ENCODE peak calls at places on chromosomes 3 and 15, in five cellular contexts. One of them, this sample, is unnamed.

GRCh38 chr3:28115316-28115715 is 126.1 kb upstream of the CMC1 start:
- DNase-seq in aorta: no peak
- DNase-seq in esophagus muscularis mucosa: no peak
- DNase-seq in PC-9: no peak
- DNase-seq in OCI-LY7: no peak
- DNase-seq in this sample: no peak

GRCh38 chr3:42209917-42210316 is 56.1 kb downstream of the CCK start:
- DNase-seq in esophagus muscularis mucosa: no peak
- DNase-seq in OCI-LY7: no peak
- DNase-seq in PC-9: no peak
- DNase-seq in aorta: no peak
- DNase-seq in this sample: no peak

GRCh38 chr3:43062040-43062555 is 43.8 kb downstream of the POMGNT2 start:
- DNase-seq in OCI-LY7: no peak
- DNase-seq in esophagus muscularis mucosa: peak; percentile 68
- DNase-seq in aorta: no peak
- DNase-seq in PC-9: no peak
- DNase-seq in this sample: no peak

GRCh38 chr3:133040696-133041523 is 2.7 kb downstream of the TMEM108 start:
- DNase-seq in PC-9: peak; percentile 61
- DNase-seq in aorta: peak; percentile 74
- DNase-seq in esophagus muscularis mucosa: no peak
- DNase-seq in OCI-LY7: peak; percentile 62
- DNase-seq in this sample: peak; percentile 68

GRCh38 chr3:117814975-117815374 is 1105.4 kb downstream of the TUSC7 start:
- DNase-seq in OCI-LY7: no peak
- DNase-seq in PC-9: no peak
- DNase-seq in esophagus muscularis mucosa: no peak
- DNase-seq in aorta: no peak
- DNase-seq in this sample: no peak

GRCh38 chr3:58899159-58899952 is 150.5 kb downstream of the CFAP20DC start:
- DNase-seq in aorta: no peak
- DNase-seq in OCI-LY7: no peak
- DNase-seq in esophagus muscularis mucosa: no peak
- DNase-seq in PC-9: peak; percentile 1
- DNase-seq in this sample: peak; percentile 64

GRCh38 chr3:193574488-193575072 is 18.4 kb upstream of the OPA1 start:
- DNase-seq in aorta: no peak
- DNase-seq in esophagus muscularis mucosa: peak; percentile 50
- DNase-seq in PC-9: no peak
- DNase-seq in OCI-LY7: no peak
- DNase-seq in this sample: no peak

GRCh38 chr3:107216711-107217110 is 160.5 kb upstream of the CCDC54 start:
- DNase-seq in aorta: peak; percentile 55
- DNase-seq in esophagus muscularis mucosa: no peak
- DNase-seq in PC-9: peak; percentile 57
- DNase-seq in OCI-LY7: no peak
- DNase-seq in this sample: no peak

GRCh38 chr3:52132930-52133329 is 21.3 kb downstream of the POC1A start:
- DNase-seq in OCI-LY7: no peak
- DNase-seq in aorta: no peak
- DNase-seq in PC-9: no peak
- DNase-seq in esophagus muscularis mucosa: no peak
- DNase-seq in this sample: no peak

GRCh38 chr15:47184003-47184404 is 533.3 kb upstream of the SEMA6D start:
- DNase-seq in esophagus muscularis mucosa: no peak
- DNase-seq in OCI-LY7: no peak
- DNase-seq in aorta: peak; percentile 61
- DNase-seq in PC-9: no peak
- DNase-seq in this sample: peak; percentile 64

GRCh38 chr3:58626841-58627579 is 39.6 kb downstream of the FAM3D start:
- DNase-seq in esophagus muscularis mucosa: no peak
- DNase-seq in OCI-LY7: no peak
- DNase-seq in PC-9: no peak
- DNase-seq in aorta: no peak
- DNase-seq in this sample: no peak

GRCh38 chr3:52831500-52832301 is 1.2 kb upstream of the ITIH4 start:
- DNase-seq in PC-9: peak; percentile 81
- DNase-seq in esophagus muscularis mucosa: no peak
- DNase-seq in aorta: peak; percentile 86
- DNase-seq in OCI-LY7: no peak
- DNase-seq in this sample: no peak

GRCh38 chr15:89105147-89105546 is 16.9 kb downstream of the ABHD2 start:
- DNase-seq in OCI-LY7: no peak
- DNase-seq in aorta: no peak
- DNase-seq in PC-9: no peak
- DNase-seq in esophagus muscularis mucosa: no peak
- DNase-seq in this sample: no peak

GRCh38 chr3:184656991-184657669 is 54.7 kb downstream of the MAGEF1 start:
- DNase-seq in OCI-LY7: no peak
- DNase-seq in esophagus muscularis mucosa: no peak
- DNase-seq in aorta: no peak
- DNase-seq in PC-9: peak; percentile 78
- DNase-seq in this sample: no peak

GRCh38 chr15:37788330-37788729 is 146.1 kb upstream of the TMCO5A start:
- DNase-seq in OCI-LY7: no peak
- DNase-seq in aorta: no peak
- DNase-seq in PC-9: no peak
- DNase-seq in esophagus muscularis mucosa: no peak
- DNase-seq in this sample: no peak

GRCh38 chr15:39140060-39140604 is 440.7 kb upstream of the THBS1 start:
- DNase-seq in esophagus muscularis mucosa: no peak
- DNase-seq in OCI-LY7: no peak
- DNase-seq in PC-9: peak; percentile 51
- DNase-seq in aorta: no peak
- DNase-seq in this sample: no peak

GRCh38 chr3:77467702-77468407 is 428.0 kb downstream of the ROBO2 start:
- DNase-seq in aorta: no peak
- DNase-seq in OCI-LY7: no peak
- DNase-seq in PC-9: no peak
- DNase-seq in esophagus muscularis mucosa: no peak
- DNase-seq in this sample: no peak

GRCh38 chr15:89829616-89830440 is 15.2 kb upstream of the ANPEP start:
- DNase-seq in esophagus muscularis mucosa: no peak
- DNase-seq in PC-9: no peak
- DNase-seq in OCI-LY7: no peak
- DNase-seq in aorta: no peak
- DNase-seq in this sample: no peak

GRCh38 chr15:60949034-60949977 is 279.8 kb downstream of the RORA start:
- DNase-seq in esophagus muscularis mucosa: no peak
- DNase-seq in PC-9: no peak
- DNase-seq in OCI-LY7: no peak
- DNase-seq in aorta: no peak
- DNase-seq in this sample: no peak

GRCh38 chr3:174356596-174356995 is 502.5 kb upstream of the NAALADL2 start:
- DNase-seq in OCI-LY7: no peak
- DNase-seq in aorta: no peak
- DNase-seq in PC-9: no peak
- DNase-seq in esophagus muscularis mucosa: no peak
- DNase-seq in this sample: no peak

GRCh38 chr3:49703443-49703927 is 14.1 kb downstream of the RNF123 start:
- DNase-seq in esophagus muscularis mucosa: no peak
- DNase-seq in aorta: peak; percentile 71
- DNase-seq in PC-9: peak; percentile 77
- DNase-seq in OCI-LY7: peak; percentile 76
- DNase-seq in this sample: no peak

GRCh38 chr3:27642796-27643195 is 79.3 kb downstream of the EOMES start:
- DNase-seq in OCI-LY7: no peak
- DNase-seq in esophagus muscularis mucosa: no peak
- DNase-seq in PC-9: no peak
- DNase-seq in aorta: no peak
- DNase-seq in this sample: no peak

GRCh38 chr3:56323986-56324420 is 144.3 kb downstream of the ERC2 start:
- DNase-seq in PC-9: no peak
- DNase-seq in OCI-LY7: no peak
- DNase-seq in aorta: no peak
- DNase-seq in esophagus muscularis mucosa: peak; percentile 74
- DNase-seq in this sample: no peak

GRCh38 chr3:171185359-171185758 is 158.8 kb upstream of the SLC2A2 start:
- DNase-seq in PC-9: no peak
- DNase-seq in aorta: no peak
- DNase-seq in OCI-LY7: no peak
- DNase-seq in esophagus muscularis mucosa: no peak
- DNase-seq in this sample: no peak

DNA sequence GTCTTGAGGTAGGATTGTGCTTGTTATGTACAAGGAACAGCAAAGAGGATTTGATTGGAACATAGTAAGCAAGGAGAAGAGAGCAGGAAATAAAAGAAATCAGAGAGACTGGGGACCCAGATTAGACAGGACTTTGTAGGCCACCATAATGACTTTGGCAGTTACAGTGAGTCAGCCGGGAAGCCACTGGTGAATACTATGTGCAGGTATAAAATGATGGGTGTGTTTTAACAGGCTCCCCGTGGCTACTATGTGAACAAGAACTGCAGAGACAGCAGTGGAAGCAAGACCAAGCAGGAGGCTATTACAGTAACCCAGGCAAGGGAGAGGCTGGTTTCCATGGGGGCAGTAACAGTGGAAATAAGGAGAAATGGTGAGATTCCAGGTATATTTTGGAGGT is 55.2 kb downstream of the NPTN start:
- DNase-seq in esophagus muscularis mucosa: no peak
- DNase-seq in OCI-LY7: no peak
- DNase-seq in PC-9: no peak
- DNase-seq in aorta: no peak
- DNase-seq in this sample: no peak
- H3K36me3 ChIP-seq in esophagus muscularis mucosa: peaks cover 5% of the 10 kb centered on the region
- H3K36me3 ChIP-seq in OCI-LY7: peaks cover 61% of the 10 kb centered on the region
- H3K36me3 ChIP-seq in PC-9: peaks cover 12% of the 10 kb centered on the region
- H3K36me3 ChIP-seq in aorta: peaks cover 10% of the 10 kb centered on the region
- H3K36me3 ChIP-seq in this sample: peaks cover 70% of the 10 kb centered on the region

GRCh38 chr15:71189723-71190122 is 74.5 kb downstream of the THSD4 start:
- DNase-seq in aorta: no peak
- DNase-seq in esophagus muscularis mucosa: peak; percentile 72
- DNase-seq in OCI-LY7: no peak
- DNase-seq in PC-9: no peak
- DNase-seq in this sample: no peak
- H3K27ac ChIP-seq in aorta: no peak overlapping the region
- H3K27ac ChIP-seq in esophagus muscularis mucosa: no peak overlapping the region
- H3K27ac ChIP-seq in OCI-LY7: no peak overlapping the region
- H3K27ac ChIP-seq in PC-9: no peak overlapping the region
- H3K27ac ChIP-seq in this sample: no peak overlapping the region

GRCh38 chr3:130705501-130705900 is 41.1 kb downstream of the PIK3R4 start:
- DNase-seq in aorta: no peak
- DNase-seq in esophagus muscularis mucosa: no peak
- DNase-seq in OCI-LY7: no peak
- DNase-seq in PC-9: no peak
- DNase-seq in this sample: no peak

GRCh38 chr3:130702985-130703384 is 43.6 kb downstream of the PIK3R4 start:
- DNase-seq in aorta: no peak
- DNase-seq in OCI-LY7: no peak
- DNase-seq in esophagus muscularis mucosa: no peak
- DNase-seq in PC-9: no peak
- DNase-seq in this sample: no peak

GRCh38 chr3:130700541-130700940 is 46.1 kb downstream of the PIK3R4 start:
- DNase-seq in PC-9: no peak
- DNase-seq in OCI-LY7: no peak
- DNase-seq in esophagus muscularis mucosa: no peak
- DNase-seq in aorta: no peak
- DNase-seq in this sample: no peak

DNA sequence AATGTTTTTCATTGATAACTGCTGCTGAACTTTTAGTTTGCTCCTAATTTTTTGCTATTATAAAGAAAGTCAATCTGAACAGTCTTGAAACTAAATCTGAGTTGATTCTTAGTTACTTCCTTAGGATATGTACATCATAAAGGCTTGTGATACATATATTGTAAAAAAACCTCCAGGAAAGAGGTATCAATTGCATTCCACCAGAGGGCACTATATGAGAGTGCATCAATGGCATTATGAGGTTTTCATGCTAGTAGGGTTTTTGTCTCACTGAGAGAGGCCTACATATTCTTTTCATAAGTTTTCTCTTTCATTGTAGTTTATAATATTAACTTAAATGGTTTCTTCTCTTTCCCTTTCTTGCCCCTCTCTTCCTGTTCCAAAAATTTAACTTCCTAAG is 46.9 kb downstream of the PIK3R4 start:
- DNase-seq in PC-9: no peak
- DNase-seq in esophagus muscularis mucosa: no peak
- DNase-seq in aorta: no peak
- DNase-seq in OCI-LY7: peak; percentile 38
- DNase-seq in this sample: no peak
- H3K36me3 ChIP-seq in PC-9: peaks cover 21% of the 10 kb centered on the region
- H3K36me3 ChIP-seq in esophagus muscularis mucosa: peaks cover 9% of the 10 kb centered on the region
- H3K36me3 ChIP-seq in aorta: peaks cover 3% of the 10 kb centered on the region
- H3K36me3 ChIP-seq in OCI-LY7: peaks cover 75% of the 10 kb centered on the region
- H3K36me3 ChIP-seq in this sample: peaks cover 49% of the 10 kb centered on the region

GRCh38 chr3:61562042-61562809 is 855 bp downstream of the PTPRG start:
- DNase-seq in aorta: peak; percentile 54
- DNase-seq in PC-9: no peak
- DNase-seq in esophagus muscularis mucosa: no peak
- DNase-seq in OCI-LY7: no peak
- DNase-seq in this sample: peak; percentile 63

GRCh38 chr3:61562810-61563613 is 1.6 kb downstream of the PTPRG start:
- DNase-seq in aorta: peak; percentile 50
- DNase-seq in PC-9: no peak
- DNase-seq in esophagus muscularis mucosa: no peak
- DNase-seq in OCI-LY7: no peak
- DNase-seq in this sample: peak; percentile 71

GRCh38 chr3:61560452-61561373 is 658 bp upstream of the PTPRG start:
- DNase-seq in aorta: peak; percentile 87
- DNase-seq in OCI-LY7: peak; percentile 70
- DNase-seq in PC-9: peak; percentile 73
- DNase-seq in esophagus muscularis mucosa: peak; percentile 96
- DNase-seq in this sample: peak; percentile 92

GRCh38 chr3:61561374-61562041 is at the start of gene PTPRG:
- DNase-seq in PC-9: peak; percentile 83
- DNase-seq in OCI-LY7: peak; percentile 63
- DNase-seq in esophagus muscularis mucosa: peak; percentile 95
- DNase-seq in aorta: peak; percentile 91
- DNase-seq in this sample: peak; percentile 90

GRCh38 chr3:61559108-61559731 is 2.2 kb upstream of the PTPRG start:
- DNase-seq in OCI-LY7: no peak
- DNase-seq in PC-9: no peak
- DNase-seq in esophagus muscularis mucosa: no peak
- DNase-seq in aorta: no peak
- DNase-seq in this sample: no peak
- H3K27ac ChIP-seq in OCI-LY7: no peak overlapping the region
- H3K27ac ChIP-seq in PC-9: no peak overlapping the region
- H3K27ac ChIP-seq in esophagus muscularis mucosa: no peak overlapping the region
- H3K27ac ChIP-seq in aorta: no peak overlapping the region
- H3K27ac ChIP-seq in this sample: peak overlapping the region; percentile 91

This sample was measured in upper lobe of right lung.